ENCODE peak calls at places on chromosomes 11 and 22, in four cellular contexts. H is activated CD4-positive, alpha-beta T cell treated with anti-CD3 and anti-CD28 coated beads, Interleukin-2, amount 50 U/mL, for 1 hour; Z is retina; I is Right ventricle myocardium superior. K is an unnamed sample.

GRCh38 chr22:26546282-26546681 is 34.0 kb upstream of the TFIP11 start:
- DNase-seq in H (no peak), Z (no peak), I (peak), K (no peak)

GRCh38 chr11:130979386-130979972 is 63.2 kb upstream of the SNX19 start:
- DNase-seq in I (no peak), Z (no peak), H (no peak), K (no peak)

GRCh38 chr11:120219157-120219934 is 8.5 kb downstream of the OAF start:
- DNase-seq in H (no peak), Z (peak), I (no peak), K (no peak)

GRCh38 chr11:108768370-108768769 is 103.5 kb downstream of the DDX10 start:
- DNase-seq in H (no peak), I (no peak), Z (no peak), K (no peak)

GRCh38 chr11:2520736-2521035 is 75.9 kb downstream of the KCNQ1 start:
- DNase-seq in I (no peak), H (no peak), Z (no peak), K (no peak)

GRCh38 chr11:35811783-35812182 is 132.1 kb upstream of the LDLRAD3 start:
- DNase-seq in I (no peak), H (no peak), Z (no peak), K (no peak)

GRCh38 chr11:7418916-7419315 is 66.4 kb upstream of the OLFML1 start:
- DNase-seq in Z (no peak), I (no peak), H (no peak), K (no peak)

GRCh38 chr11:32231909-32232493 is 141.1 kb downstream of the RCN1 start:
- DNase-seq in I (no peak), Z (no peak), H (no peak), K (no peak)

GRCh38 chr11:125433454-125434121 is 62.5 kb downstream of the FEZ1 start:
- DNase-seq in H (no peak), Z (peak), I (peak), K (no peak)

GRCh38 chr11:47245586-47246357 is 2.8 kb downstream of the ACP2 start:
- DNase-seq in I (no peak), H (no peak), Z (no peak), K (no peak)

GRCh38 chr11:98679673-98680072 is 341.1 kb upstream of the CNTN5 start:
- DNase-seq in Z (no peak), H (no peak), I (no peak), K (no peak)

GRCh38 chr22:28410050-28410816 is 269.4 kb downstream of the TTC28 start:
- DNase-seq in Z (no peak), H (no peak), I (no peak), K (no peak)

GRCh38 chr11:129881570-129882170 is 13.7 kb downstream of the NFRKB start:
- DNase-seq in Z (peak), I (no peak), H (peak), K (no peak)

GRCh38 chr11:48172818-48173609 is 43.6 kb upstream of the OR4B1 start:
- DNase-seq in I (peak), Z (peak), H (peak), K (peak)

GRCh38 chr11:128336203-128336602 is 251.2 kb downstream of the ETS1 start:
- DNase-seq in H (no peak), I (peak), Z (no peak), K (no peak)

GRCh38 chr11:115530752-115531151 is 26.5 kb upstream of the CADM1 start:
- DNase-seq in I (no peak), H (no peak), Z (no peak), K (no peak)

GRCh38 chr11:74070713-74071506 is 62.0 kb upstream of the UCP3 start:
- DNase-seq in I (no peak), Z (no peak), H (no peak), K (no peak)

GRCh38 chr11:127931811-127932210 is 655.5 kb downstream of the ETS1 start:
- DNase-seq in H (no peak), Z (no peak), I (no peak), K (no peak)

GRCh38 chr22:49068861-49069260 is 758.8 kb downstream of the BRD1 start:
- DNase-seq in H (no peak), I (no peak), Z (no peak), K (peak)

GRCh38 chr11:34558211-34558610 is 44.6 kb upstream of the ELF5 start:
- DNase-seq in H (no peak), Z (no peak), I (no peak), K (no peak)

GRCh38 chr11:125408281-125408680 is 87.8 kb downstream of the FEZ1 start:
- DNase-seq in I (peak), Z (no peak), H (no peak), K (no peak)

GRCh38 chr22:48758021-48758561 is 1069.6 kb downstream of the BRD1 start:
- DNase-seq in H (no peak), Z (no peak), I (peak), K (peak)

GRCh38 chr11:87281496-87281895 is 243.8 kb downstream of the TMEM135 start:
- DNase-seq in Z (no peak), H (no peak), I (no peak), K (no peak)

GRCh38 chr11:1770528-1770927 is 6.8 kb upstream of the CTSD start:
- DNase-seq in Z (no peak), I (peak), H (no peak), K (no peak)

GRCh38 chr22:19886605-19887250 is 32.1 kb upstream of the GNB1L start:
- DNase-seq in H (peak), Z (no peak), I (peak), K (no peak)

GRCh38 chr22:50092342-50092741 is 2.5 kb downstream of the MOV10L1 start:
- DNase-seq in Z (no peak), I (no peak), H (no peak), K (no peak)

GRCh38 chr11:74984070-74984469 is 4.7 kb upstream of the NEU3 start:
- DNase-seq in H (no peak), I (no peak), Z (no peak), K (no peak)

GRCh38 chr22:35705141-35705540 is 12.5 kb upstream of the APOL5 start:
- DNase-seq in I (no peak), Z (no peak), H (no peak), K (no peak)

GRCh38 chr11:44972746-44973435 is 22.2 kb upstream of the TP53I11 start:
- DNase-seq in H (no peak), I (no peak), Z (no peak), K (no peak)

GRCh38 chr11:86447763-86448480 is 73.2 kb downstream of the CCDC81 start:
- DNase-seq in H (no peak), I (no peak), Z (no peak), K (no peak)

GRCh38 chr11:116170526-116171120 is 602.2 kb downstream of the BUD13 start:
- DNase-seq in Z (peak), I (no peak), H (no peak), K (no peak)

GRCh38 chr11:5809122-5809519 is 397 bp downstream of the OR52N2 start:
- DNase-seq in I (no peak), H (no peak), Z (no peak), K (no peak)